ENCODE peak calls at places on chromosomes 7 and 10, in ten cellular contexts. X is IMR-90, V is colonic mucosa, R is left ventricle myocardium inferior, F is tibial artery, O is tibial nerve, W is Panc1, Q is lower lobe of right lung, M is PC-3, Z is cardiac muscle cell. S is an unnamed sample. For H3K4me1, the result is how much of the 10 kb centered on the place peaks cover.

GRCh38 chr7:40716052-40716451 is 581.2 kb downstream of the SUGCT start:
- DNase-seq in R (no peak), M (no peak), F (no peak), X (peak), Z (peak), V (no peak), Q (no peak), W (no peak), O (no peak), S (no peak)

GRCh38 chr10:94991243-94991888 is 52.9 kb downstream of the CYP2C9 start:
- DNase-seq in M (peak), Z (no peak), R (no peak), F (no peak), O (no peak), Q (no peak), W (no peak), V (no peak), X (no peak), S (no peak)

GRCh38 chr7:29485376-29486190 is 78.1 kb upstream of the PRR15 start:
- DNase-seq in R (no peak), Q (no peak), O (no peak), X (no peak), W (no peak), F (no peak), M (no peak), Z (no peak), V (no peak), S (no peak)

GRCh38 chr10:102644066-102644645 is at the start of gene TRIM8:
- DNase-seq in F (no peak), O (no peak), W (no peak), Q (peak), M (peak), X (no peak), Z (peak), V (peak), R (peak), S (no peak)

GRCh38 chr7:119320316-119320715 is 952.7 kb upstream of the KCND2 start:
- DNase-seq in R (no peak), X (no peak), Q (no peak), O (no peak), Z (no peak), F (no peak), M (peak), V (no peak), W (no peak), S (no peak)

GRCh38 chr10:123945506-123945905 is 53.9 kb upstream of the CPXM2 start:
- DNase-seq in Q (no peak), O (no peak), V (no peak), R (no peak), Z (peak), M (peak), F (no peak), W (no peak), X (peak), S (no peak)

GRCh38 chr10:7283246-7283645 is 127.6 kb downstream of the SFMBT2 start:
- DNase-seq in X (no peak), W (no peak), M (no peak), V (no peak), R (no peak), O (no peak), Z (no peak), F (no peak), Q (no peak), S (no peak)

GRCh38 chr10:6023661-6024333 is 38.4 kb downstream of the IL2RA start:
- DNase-seq in M (no peak), Z (peak), W (no peak), X (no peak), F (no peak), V (peak), Q (no peak), O (no peak), R (no peak), S (no peak)

GRCh38 chr7:22331704-22332103 is 25.2 kb downstream of the RAPGEF5 start:
- DNase-seq in F (no peak), X (no peak), R (no peak), Z (peak), M (no peak), Q (no peak), O (no peak), V (no peak), W (no peak), S (no peak)

GRCh38 chr7:31003097-31003496 is 39.3 kb downstream of the GHRHR start:
- DNase-seq in F (no peak), O (no peak), R (no peak), W (no peak), Z (no peak), V (no peak), X (no peak), M (no peak), Q (no peak), S (no peak)

GRCh38 chr7:55977831-55978230 is 13.4 kb downstream of the NIPSNAP2 start:
- DNase-seq in X (peak), F (no peak), O (no peak), Q (no peak), Z (peak), M (peak), W (no peak), V (no peak), R (no peak), S (no peak)

GRCh38 chr7:134637441-134637840 is 9.2 kb upstream of the BPGM start:
- DNase-seq in R (no peak), X (no peak), O (no peak), W (no peak), M (no peak), V (no peak), Q (no peak), Z (no peak), F (no peak), S (no peak)

GRCh38 chr10:79270471-79271246 is 76.6 kb upstream of the PPIF start:
- DNase-seq in F (no peak), Q (peak), V (no peak), X (no peak), Z (no peak), O (peak), R (peak), M (no peak), W (no peak), S (no peak)

GRCh38 chr10:17673517-17674051 is 29.6 kb downstream of the STAM start:
- DNase-seq in R (no peak), X (peak), M (peak), V (no peak), W (peak), O (no peak), F (no peak), Z (peak), Q (no peak), S (no peak)

DNA sequence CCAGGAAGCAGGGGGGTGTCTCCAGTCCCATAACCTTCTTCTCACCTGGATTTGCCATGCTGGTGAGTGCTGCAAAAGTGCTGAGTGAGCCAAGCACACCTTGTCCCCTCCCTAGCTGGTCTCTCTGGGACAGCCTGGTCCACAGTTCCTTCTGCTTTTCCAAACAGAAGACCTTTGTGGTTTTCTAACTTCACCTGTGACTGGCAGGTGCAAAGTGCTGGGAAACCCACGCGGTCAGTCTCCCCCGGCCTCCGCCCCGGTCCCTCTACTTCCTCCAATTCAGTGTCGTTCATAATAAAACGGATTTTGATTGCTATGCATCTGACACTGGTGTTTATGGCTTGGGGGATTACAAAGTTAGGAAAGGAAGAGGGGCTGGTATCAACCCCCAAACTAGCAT is 37.1 kb downstream of the RBAK start:
- DNase-seq in Q (no peak), Z (no peak), F (no peak), V (no peak), O (no peak), M (no peak), X (no peak), R (no peak), W (no peak), S (no peak)
- H3K4me3 ChIP-seq in Q (no peak), Z (no peak), F (no peak), V (no peak), O (no peak), M (no peak), X (no peak), R (no peak), W (no peak), S (no peak)

GRCh38 chr7:50273301-50273700 is 31.2 kb upstream of the IKZF1 start:
- DNase-seq in M (no peak), F (no peak), Z (no peak), O (no peak), X (no peak), R (no peak), W (no peak), V (no peak), Q (no peak), S (no peak)

GRCh38 chr7:50275430-50275829 is 29.1 kb upstream of the IKZF1 start:
- DNase-seq in O (no peak), W (no peak), X (no peak), Z (no peak), M (no peak), V (no peak), Q (no peak), R (no peak), F (no peak), S (no peak)

GRCh38 chr7:50272808-50273207 is 31.7 kb upstream of the IKZF1 start:
- DNase-seq in R (no peak), X (no peak), Q (no peak), V (no peak), O (no peak), W (no peak), M (no peak), F (no peak), Z (no peak), S (no peak)

GRCh38 chr7:50273870-50274269 is 30.6 kb upstream of the IKZF1 start:
- DNase-seq in R (no peak), M (no peak), Q (no peak), V (no peak), X (no peak), W (no peak), O (no peak), F (no peak), Z (no peak), S (no peak)

GRCh38 chr7:50274361-50274760 is 30.2 kb upstream of the IKZF1 start:
- DNase-seq in X (no peak), O (no peak), Q (no peak), M (no peak), F (no peak), Z (no peak), W (no peak), V (no peak), R (no peak), S (no peak)
- H3K4me1 ChIP-seq in X (under half), O (under half), Q (under half), M (under half), F (under half), Z (under half), W (under half), V (under half), R (under half), S (under half)

GRCh38 chr10:43362191-43362839 is 9.1 kb upstream of the FXYD4 start:
- DNase-seq in O (peak), F (peak), R (peak), Z (peak), Q (peak), X (peak), W (no peak), M (peak), V (peak), S (peak)
- TF ChIP-seq CTCF in O (peak), F (no peak), R (peak), Z (peak), Q (peak), X (peak), W (no peak), M (peak), V (peak), S (peak)

GRCh38 chr10:13527864-13528137 is 1.0 kb downstream of the BEND7 start:
- DNase-seq in Z (no peak), X (no peak), W (no peak), V (no peak), F (no peak), O (no peak), M (no peak), R (no peak), Q (no peak), S (no peak)

GRCh38 chr10:13526952-13527863 is 1.6 kb downstream of the BEND7 start:
- DNase-seq in W (no peak), O (no peak), F (no peak), V (no peak), R (no peak), Q (no peak), X (peak), M (peak), Z (peak), S (no peak)

GRCh38 chr10:13529714-13529973 is 830 bp upstream of the BEND7 start:
- DNase-seq in X (no peak), O (no peak), F (no peak), W (no peak), V (no peak), R (no peak), Q (no peak), Z (no peak), M (no peak), S (no peak)

GRCh38 chr10:13528138-13528874 is 508 bp downstream of the BEND7 start:
- DNase-seq in X (no peak), Z (peak), R (peak), Q (no peak), W (no peak), F (no peak), V (peak), M (no peak), O (no peak), S (no peak)

GRCh38 chr10:13528875-13529713 is at the start of gene BEND7:
- DNase-seq in X (peak), Q (peak), F (no peak), O (no peak), R (peak), V (peak), Z (peak), M (peak), W (no peak), S (peak)
- H3K4me3 ChIP-seq in X (peak), Q (peak), F (peak), O (peak), R (peak), V (peak), Z (peak), M (peak), W (peak), S (peak)

S was measured in heart right ventricle.